ENCODE peak calls at places on chromosome X, in four cellular contexts. M is GM20000, G is AG04449, T is sigmoid colon. U is an unnamed sample.

GRCh38 chrX:48939417-48940228 is 17.8 kb downstream of the OTUD5 start:
- DNase-seq in T (no peak), M (no peak), G (no peak), U (no peak)

GRCh38 chrX:10156199-10157031 is at the start of gene CLCN4:
- DNase-seq in T (peak), M (peak), G (no peak), U (peak)

GRCh38 chrX:10387011-10387410 is 230.2 kb downstream of the CLCN4 start:
- DNase-seq in M (no peak), G (no peak), T (no peak), U (no peak)

GRCh38 chrX:40683245-40683644 is 35.9 kb upstream of the CXorf38 start:
- DNase-seq in G (no peak), M (no peak), T (no peak), U (no peak)

GRCh38 chrX:72169008-72169728 is 12.4 kb upstream of the PIN4 start:
- DNase-seq in M (no peak), G (no peak), T (no peak), U (no peak)

GRCh38 chrX:10106801-10107200 is 50.0 kb upstream of the CLCN4 start:
- DNase-seq in G (no peak), M (peak), T (no peak), U (no peak)

GRCh38 chrX:11666180-11666579 is 460 bp upstream of the ARHGAP6 start:
- DNase-seq in G (no peak), T (peak), M (peak), U (peak)

GRCh38 chrX:7115557-7115956 is 32.0 kb upstream of the STS start:
- DNase-seq in M (no peak), G (no peak), T (no peak), U (peak)

GRCh38 chrX:34379891-34380290 is 247.8 kb upstream of the FAM47A start:
- DNase-seq in M (no peak), T (no peak), G (no peak), U (no peak)

GRCh38 chrX:10926906-10927305 is 184.2 kb upstream of the HCCS start:
- DNase-seq in G (peak), M (no peak), T (no peak), U (no peak)

GRCh38 chrX:129846686-129847085 is 3.0 kb upstream of the ZDHHC9 start:
- DNase-seq in G (no peak), T (no peak), M (no peak), U (no peak)

GRCh38 chrX:68942141-68942540 is 113.3 kb downstream of the EFNB1 start:
- DNase-seq in T (peak), M (no peak), G (no peak), U (no peak)

GRCh38 chrX:23008431-23009099 is 8.8 kb downstream of the DDX53 start:
- DNase-seq in G (peak), M (no peak), T (no peak), U (no peak)

GRCh38 chrX:47222776-47223350 is 4.4 kb downstream of the CDK16 start:
- DNase-seq in T (no peak), G (no peak), M (no peak), U (no peak)

GRCh38 chrX:71118985-71119535 is 664 bp downstream of the MED12 start:
- DNase-seq in T (no peak), M (no peak), G (no peak), U (no peak)

GRCh38 chrX:19552793-19553192 is 37.5 kb upstream of the MAP3K15 start:
- DNase-seq in M (no peak), T (no peak), G (no peak), U (no peak)

GRCh38 chrX:108000751-108001150 is 18.6 kb upstream of the TEX13B start:
- DNase-seq in M (no peak), T (no peak), G (no peak), U (no peak)

DNA sequence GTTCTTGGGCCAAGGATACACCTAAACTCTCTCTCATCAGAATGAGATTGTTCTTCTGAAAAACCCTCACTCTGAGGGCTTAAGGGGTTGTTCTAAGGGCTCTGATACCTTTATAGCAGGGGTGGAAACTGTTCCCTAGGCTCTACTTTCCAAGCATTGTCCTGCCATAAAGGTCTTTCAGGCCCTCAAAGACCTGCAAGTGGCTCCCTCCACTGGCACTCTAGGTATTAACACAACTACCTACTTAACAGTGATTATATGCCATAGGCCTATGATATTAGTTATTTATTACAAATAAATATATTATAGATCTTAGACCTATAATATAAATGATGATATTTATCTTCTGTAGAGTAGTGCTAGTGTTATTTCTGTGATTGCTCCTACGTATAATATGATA is 473.7 kb upstream of the RPS6KA3 start:
- DNase-seq in G (no peak), M (no peak), T (no peak), U (no peak)
- TF ChIP-seq CTCF in G (no peak), M (no peak), T (no peak), U (no peak)

GRCh38 chrX:1384738-1385250 is 7.1 kb downstream of the SLC25A6 start:
- DNase-seq in G (no peak), M (no peak), T (peak), U (peak)
- TF ChIP-seq CTCF in G (no peak), M (no peak), T (no peak), U (no peak)

GRCh38 chrX:155046129-155046810 is 19.6 kb downstream of the FUNDC2 start:
- DNase-seq in G (no peak), T (no peak), M (no peak), U (no peak)

GRCh38 chrX:155048997-155049619 is 21.8 kb downstream of the CMC4 start:
- DNase-seq in G (no peak), M (no peak), T (peak), U (no peak)

GRCh38 chrX:155052738-155053498 is 18.0 kb downstream of the CMC4 start:
- DNase-seq in T (no peak), M (no peak), G (no peak), U (no peak)

GRCh38 chrX:155046811-155047528 is 20.3 kb downstream of the FUNDC2 start:
- DNase-seq in M (no peak), G (no peak), T (no peak), U (no peak)
- TF ChIP-seq CTCF in M (no peak), G (no peak), T (no peak), U (no peak)

DNA sequence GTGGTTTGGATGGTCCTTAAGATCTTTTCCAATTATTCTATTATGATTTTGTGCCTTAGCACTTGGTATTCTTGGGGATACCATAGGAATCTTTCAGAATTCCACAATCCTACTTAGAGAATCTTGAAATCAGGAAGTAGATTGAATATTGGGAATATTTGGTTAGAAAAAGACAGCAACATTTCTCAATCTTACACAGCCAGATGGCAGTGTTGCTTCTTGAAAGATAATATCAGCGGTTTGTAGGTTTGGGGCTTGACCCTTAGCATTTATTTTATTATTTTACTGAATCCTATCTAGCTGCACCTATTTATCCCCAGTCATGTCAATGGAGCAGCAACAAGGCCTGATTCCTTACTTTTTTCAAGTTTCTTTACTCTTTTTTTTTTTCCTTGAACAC is 28.6 kb downstream of the MAGEB1 start:
- DNase-seq in G (no peak), T (no peak), M (no peak), U (no peak)
- TF ChIP-seq CTCF in G (no peak), T (no peak), M (no peak), U (peak)

GRCh38 chrX:109049416-109049815 is 313.1 kb upstream of the IRS4 start:
- DNase-seq in G (no peak), M (no peak), T (no peak), U (no peak)

DNA sequence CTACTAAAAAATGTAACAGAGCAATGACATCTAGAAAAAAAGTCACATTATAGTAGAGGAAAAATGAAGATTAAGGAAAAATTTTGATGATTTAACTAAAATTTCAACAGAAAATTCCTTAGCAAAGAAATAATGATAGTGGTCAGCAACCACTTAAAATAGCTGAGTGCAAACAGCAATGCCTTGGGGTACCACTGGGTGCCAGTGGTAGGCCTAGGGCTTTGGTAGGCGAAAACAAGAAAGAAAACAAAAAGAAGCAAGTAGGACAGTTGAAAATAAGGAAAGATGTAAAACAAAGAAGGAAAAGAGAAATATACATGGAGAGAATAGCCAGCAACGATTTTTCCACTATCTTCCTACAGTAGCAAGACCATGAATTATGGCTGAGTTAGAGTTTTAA is 313.5 kb upstream of the IRS4 start:
- DNase-seq in M (no peak), G (no peak), T (no peak), U (no peak)
- TF ChIP-seq CTCF in M (no peak), G (no peak), T (no peak), U (peak)

GRCh38 chrX:97747346-97747745 is 863.6 kb downstream of the RPA4 start:
- DNase-seq in M (no peak), G (no peak), T (no peak), U (no peak)

GRCh38 chrX:97740044-97740443 is 856.3 kb downstream of the RPA4 start:
- DNase-seq in T (no peak), M (no peak), G (no peak), U (no peak)

GRCh38 chrX:97740886-97741285 is 857.2 kb downstream of the RPA4 start:
- DNase-seq in M (no peak), T (no peak), G (no peak), U (no peak)

GRCh38 chrX:97743014-97743413 is 859.3 kb downstream of the RPA4 start:
- DNase-seq in G (no peak), M (no peak), T (no peak), U (no peak)
- TF ChIP-seq CTCF in G (no peak), M (no peak), T (no peak), U (peak)

DNA sequence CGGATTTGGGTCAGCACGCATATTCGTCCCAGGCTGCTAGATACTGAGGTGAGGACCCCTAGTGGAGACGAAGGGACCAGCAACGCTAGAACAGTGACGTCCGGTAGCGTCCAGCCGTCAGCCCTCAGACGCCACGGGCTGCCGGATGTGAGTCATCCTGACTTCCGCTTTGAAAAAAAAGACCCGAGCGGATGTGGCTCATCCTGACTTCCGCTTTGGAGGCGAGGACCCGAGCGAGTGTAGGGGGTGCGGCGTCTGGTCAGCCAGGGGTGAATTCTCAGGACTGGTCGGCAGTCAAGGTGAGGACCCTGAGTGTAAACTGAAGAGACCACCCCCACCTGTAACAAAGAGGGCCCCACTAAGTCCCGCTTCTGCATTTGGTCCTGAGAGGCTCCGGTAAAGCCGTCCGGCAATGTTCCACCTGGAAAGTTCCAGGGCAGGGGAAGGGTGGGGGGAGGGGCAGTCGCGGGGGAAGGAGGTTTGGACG is at the start of gene MAGEB2:
- DNase-seq in G (no peak), M (no peak), T (no peak), U (no peak)
- TF ChIP-seq CTCF in G (no peak), M (no peak), T (no peak), U (no peak)

DNA sequence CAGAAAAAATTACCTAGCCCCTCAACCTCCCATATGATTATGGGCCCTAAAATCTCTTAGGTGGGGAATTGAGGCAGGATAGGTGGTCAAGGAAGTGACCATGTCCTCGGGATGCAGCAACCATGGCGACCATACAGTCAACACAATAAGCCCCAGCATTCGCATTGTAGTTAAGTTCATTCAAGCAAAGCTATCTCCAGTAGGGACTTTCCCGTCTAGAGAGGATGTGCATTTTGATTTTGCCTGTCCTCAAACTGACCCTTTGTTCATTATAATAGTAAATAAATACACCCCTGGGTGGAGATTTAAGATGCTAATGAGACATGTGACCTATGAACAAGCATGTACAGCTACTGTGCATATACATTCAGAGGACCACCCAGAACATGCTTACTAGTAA is 74.4 kb downstream of the NUDT11 start:
- DNase-seq in M (no peak), G (no peak), T (no peak), U (no peak)
- TF ChIP-seq CTCF in M (no peak), G (no peak), T (no peak), U (no peak)